ENCODE peak calls at places on chromosomes 16 and 17, in four cellular contexts. E, C, A and X are unnamed samples. For H3K9me3, the result is how much of the 10 kb centered on the place peaks cover.

GRCh38 chr17:70295329-70295728 is 126.0 kb downstream of the KCNJ2 start:
- DNase-seq in E (no peak), C (no peak), A (no peak), X (no peak)

GRCh38 chr16:50774405-50774804 is 32.5 kb downstream of the CYLD start:
- DNase-seq in C (no peak), A (no peak), E (no peak), X (no peak)

GRCh38 chr17:81241648-81242420 is 2.7 kb downstream of the NDUFAF8 start:
- DNase-seq in C (peak), A (peak), E (peak), X (no peak)

GRCh38 chr16:85571813-85572619 is 41.1 kb upstream of the GSE1 start:
- DNase-seq in E (no peak), A (no peak), C (no peak), X (no peak)

GRCh38 chr16:20901441-20902112 is 1.0 kb downstream of the LYRM1 start:
- DNase-seq in C (peak), A (peak), E (peak), X (peak)

GRCh38 chr16:64586756-64587155 is 535.1 kb downstream of the CDH11 start:
- DNase-seq in E (no peak), A (no peak), C (no peak), X (no peak)

GRCh38 chr16:24129412-24129918 is 126.7 kb upstream of the CACNG3 start:
- DNase-seq in E (no peak), A (no peak), C (no peak), X (no peak)

GRCh38 chr16:54355251-54355650 is 68.7 kb upstream of the IRX3 start:
- DNase-seq in A (no peak), E (no peak), C (no peak), X (no peak)

GRCh38 chr16:1645914-1646525 is 32.1 kb upstream of the JPT2 start:
- DNase-seq in A (no peak), C (no peak), E (no peak), X (no peak)

GRCh38 chr17:13957636-13958035 is 111.7 kb upstream of the COX10 start:
- DNase-seq in C (no peak), A (no peak), E (no peak), X (no peak)

GRCh38 chr17:50976951-50977472 is 110.9 kb upstream of the TOB1 start:
- DNase-seq in A (no peak), C (no peak), E (no peak), X (no peak)

GRCh38 chr16:2752850-2753522 is 548 bp downstream of the SRRM2 start:
- DNase-seq in E (peak), A (peak), C (peak), X (peak)

GRCh38 chr17:7634384-7634783 is 4.4 kb downstream of the SHBG start:
- DNase-seq in A (peak), C (peak), E (no peak), X (no peak)

GRCh38 chr17:75516255-75516618 is at the start of gene TSEN54:
- DNase-seq in C (peak), A (peak), E (peak), X (peak)

GRCh38 chr16:27508476-27508875 is 41.2 kb downstream of the GTF3C1 start:
- DNase-seq in A (no peak), E (no peak), C (no peak), X (no peak)

GRCh38 chr17:8056976-8057625 is 18.2 kb downstream of the ALOX15B start:
- DNase-seq in A (no peak), E (peak), C (no peak), X (no peak)

GRCh38 chr17:42221886-42222745 is 27.8 kb upstream of the GHDC start:
- DNase-seq in A (peak), E (peak), C (no peak), X (no peak)

GRCh38 chr16:81371106-81371505 is 56.3 kb downstream of the GAN start:
- DNase-seq in A (no peak), C (no peak), E (no peak), X (no peak)

GRCh38 chr17:47883589-47884426 is 12.2 kb upstream of the SP2 start:
- DNase-seq in A (no peak), E (no peak), C (no peak), X (no peak)

GRCh38 chr16:85738878-85739715 is 11.8 kb downstream of the C16orf74 start:
- DNase-seq in C (no peak), A (no peak), E (no peak), X (no peak)

GRCh38 chr16:49015189-49015540 is 266.5 kb downstream of the CBLN1 start:
- DNase-seq in C (no peak), E (no peak), A (peak), X (no peak)

GRCh38 chr17:36901506-36901905 is 35.8 kb upstream of the LHX1 start:
- DNase-seq in C (no peak), A (peak), E (no peak), X (no peak)

GRCh38 chr16:75943705-75944514 is 217.6 kb upstream of the CPHXL start:
- DNase-seq in E (no peak), C (no peak), A (no peak), X (no peak)

GRCh38 chr17:2398655-2399571 is 1.9 kb downstream of the MNT start:
- DNase-seq in E (peak), C (peak), A (peak), X (peak)

GRCh38 chr16:3112058-3112880 is at the start of gene ZNF205:
- DNase-seq in E (peak), C (peak), A (peak), X (peak)

GRCh38 chr17:19626079-19626478 is 22.5 kb upstream of the ALDH3A2 start:
- DNase-seq in C (no peak), E (no peak), A (no peak), X (no peak)

GRCh38 chr17:19630035-19630434 is 18.5 kb upstream of the ALDH3A2 start:
- DNase-seq in E (no peak), C (no peak), A (no peak), X (no peak)

GRCh38 chr17:19629449-19629848 is 19.1 kb upstream of the ALDH3A2 start:
- DNase-seq in E (no peak), C (no peak), A (no peak), X (no peak)

GRCh38 chr17:19631905-19632304 is 16.6 kb upstream of the ALDH3A2 start:
- DNase-seq in C (no peak), E (no peak), A (no peak), X (no peak)

DNA sequence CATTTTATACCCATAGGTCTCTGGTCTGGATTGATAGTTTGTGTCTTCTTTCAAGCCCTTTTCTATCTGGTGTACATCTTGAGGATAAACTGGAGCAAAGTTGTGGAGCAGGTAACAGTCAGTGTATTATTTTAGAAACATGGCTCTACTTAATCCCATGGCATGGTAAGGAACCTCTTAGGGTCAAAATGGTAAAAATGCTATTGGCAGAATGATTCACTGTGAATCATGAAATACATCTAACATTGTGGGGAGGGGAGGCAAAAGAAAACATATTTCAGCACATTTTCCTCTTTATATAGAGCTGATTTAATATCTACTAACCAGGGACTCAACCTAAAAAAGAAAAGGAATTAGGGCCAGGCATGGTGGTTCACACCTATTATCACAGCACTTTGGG is 17.9 kb upstream of the ALDH3A2 start:
- DNase-seq in A (no peak), E (no peak), C (no peak), X (no peak)
- H3K9me3 ChIP-seq in A (under half), E (under half), C (under half), X (under half)

DNA sequence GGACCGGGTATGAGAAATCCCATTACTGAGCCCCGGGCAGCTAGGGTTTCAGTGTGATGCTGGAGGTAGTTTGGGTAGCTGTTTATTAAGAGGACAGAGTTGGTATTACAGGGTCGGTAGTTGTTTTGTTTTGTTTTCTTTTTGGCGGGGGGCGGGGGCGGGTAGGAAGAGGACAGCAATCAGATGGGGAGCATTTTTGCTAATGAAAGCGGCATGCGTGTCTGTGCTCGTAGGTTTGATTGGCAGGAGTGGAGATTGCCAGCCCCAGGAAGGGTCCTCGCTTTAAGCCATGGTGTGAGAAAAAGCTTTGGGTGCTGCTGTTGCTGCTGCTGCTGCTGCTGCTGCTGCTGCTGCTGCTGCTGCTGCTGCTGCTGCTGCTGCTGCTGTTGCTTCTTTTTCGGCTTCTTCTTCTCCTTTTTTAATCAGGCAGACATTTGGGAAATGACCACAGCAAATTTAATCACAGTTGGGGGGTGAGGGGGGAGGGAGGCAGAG is 498.5 kb upstream of the ZFHX3 start:
- DNase-seq in A (peak), E (no peak), C (no peak), X (no peak)
- TF ChIP-seq CTCF in A (no peak), E (no peak), C (no peak), X (no peak)

GRCh38 chr17:52648995-52649394 is 490.5 kb upstream of the CA10 start:
- DNase-seq in A (no peak), E (no peak), C (no peak), X (no peak)
- H3K9me3 ChIP-seq in A (under half), E (under half), C (under half), X (under half)

GRCh38 chr16:87939562-87940423 is 3.5 kb upstream of the CA5A start:
- DNase-seq in A (no peak), C (no peak), E (no peak), X (no peak)

GRCh38 chr16:87933140-87933495 is 3.2 kb downstream of the CA5A start:
- DNase-seq in C (no peak), A (no peak), E (no peak), X (no peak)

GRCh38 chr16:87938412-87938949 is 2.2 kb upstream of the CA5A start:
- DNase-seq in C (no peak), E (no peak), A (no peak), X (no peak)

GRCh38 chr16:87931504-87931903 is 4.8 kb downstream of the CA5A start:
- DNase-seq in A (no peak), E (no peak), C (no peak), X (no peak)

DNA sequence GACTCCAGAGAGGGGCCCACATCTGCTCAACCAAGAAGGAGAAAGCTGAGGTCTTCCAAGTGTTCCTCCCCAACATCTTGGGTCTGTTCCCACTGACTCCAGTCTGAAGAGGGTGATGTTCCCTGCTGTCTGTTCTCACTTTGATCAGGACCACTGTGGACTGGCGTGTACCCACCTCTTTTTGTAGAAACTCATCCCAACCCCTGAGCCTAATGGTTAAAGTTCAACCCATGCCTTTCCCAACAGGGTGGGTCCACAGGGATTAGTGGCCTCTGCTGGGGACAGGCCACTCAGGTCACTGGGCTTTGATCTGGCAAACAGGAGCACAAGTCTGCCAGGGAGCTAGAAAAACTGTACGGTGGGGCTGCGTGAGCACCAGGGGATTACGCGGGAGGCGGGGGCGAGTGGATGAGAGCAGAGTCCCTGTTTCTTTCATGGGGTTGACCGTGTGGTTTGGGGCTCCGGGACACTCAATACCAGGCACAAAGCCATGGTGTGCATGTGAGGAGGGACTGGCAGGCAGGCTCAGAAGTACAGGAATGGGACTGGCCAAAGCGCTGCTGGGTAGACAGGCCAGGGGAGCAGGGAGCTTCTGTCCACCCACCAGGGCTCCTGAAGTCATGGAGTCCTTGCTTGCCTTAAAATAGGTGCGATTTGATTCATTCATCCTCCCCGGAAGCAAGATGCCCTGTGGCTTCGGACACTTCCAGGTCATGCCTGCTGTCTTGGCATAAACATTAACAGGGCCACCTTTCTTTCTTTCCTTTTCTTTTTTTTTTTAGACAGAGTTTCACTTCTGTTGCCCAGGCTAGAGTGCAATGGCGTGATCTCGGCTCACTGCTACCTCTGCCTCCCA is at the start of gene CA5A:
- DNase-seq in C (no peak), E (no peak), A (no peak), X (peak)
- TF ChIP-seq CTCF in C (no peak), E (no peak), A (no peak), X (no peak)

DNA sequence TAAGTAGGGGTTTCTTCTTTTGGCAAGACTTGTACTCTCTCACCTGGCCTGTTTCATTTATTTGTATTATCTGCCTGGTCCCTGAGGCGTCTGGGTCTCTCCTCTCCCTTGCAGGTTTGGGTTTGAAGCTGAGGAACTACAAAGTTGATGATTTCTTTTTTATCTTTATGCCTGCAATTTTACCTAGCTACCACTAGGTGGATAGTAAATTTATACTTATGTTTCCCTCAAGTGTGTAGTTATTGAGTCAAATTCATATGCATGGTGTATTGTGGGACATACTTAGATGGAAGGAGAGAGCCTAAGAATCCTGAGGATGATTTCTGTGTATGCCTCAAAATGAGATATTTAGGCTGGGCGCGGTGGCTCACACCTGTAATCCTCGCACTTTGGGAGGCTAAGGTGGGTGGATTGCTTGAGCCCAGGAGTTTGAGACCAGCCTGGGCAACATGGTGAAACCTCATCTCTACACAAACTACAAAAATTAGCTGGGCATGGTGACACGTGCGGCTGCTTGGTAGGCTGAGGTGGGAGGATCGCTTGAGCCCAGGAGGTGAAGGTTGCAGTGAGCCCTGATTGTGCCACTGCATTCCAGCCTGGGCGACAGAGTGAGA is 13.6 kb downstream of the TMEM98 start:
- DNase-seq in A (no peak), C (no peak), E (no peak), X (no peak)
- H3K9me3 ChIP-seq in A (under half), C (under half), E (under half), X (under half)